ENCODE peak calls at places on chromosomes 16 and 17, in four cellular contexts. D is NCI-H1694, V is coronary artery, T is ELR. I is an unnamed sample.

GRCh38 chr16:11196286-11196828 is 59.6 kb downstream of the SOCS1 start:
- DNase-seq in D (no peak), V (no peak), T (no peak), I (no peak)

GRCh38 chr16:84565669-84566495 is 52.0 kb downstream of the COTL1 start:
- DNase-seq in D (no peak), V (no peak), T (no peak), I (no peak)

GRCh38 chr17:57295526-57296023 is 39.3 kb downstream of the MSI2 start:
- DNase-seq in D (no peak), V (no peak), T (peak), I (no peak)

GRCh38 chr17:16933317-16934132 is 38.4 kb downstream of the TNFRSF13B start:
- DNase-seq in D (no peak), V (peak), T (peak), I (peak)

GRCh38 chr16:58337090-58337444 is 42.2 kb upstream of the PRSS54 start:
- DNase-seq in D (no peak), V (no peak), T (no peak), I (no peak)

GRCh38 chr16:35186045-35186759 is 1726.8 kb downstream of the TP53TG3F start:
- DNase-seq in D (no peak), V (peak), T (no peak), I (no peak)

GRCh38 chr17:20242271-20242670 is 225.1 kb downstream of the LGALS9B start:
- DNase-seq in D (no peak), V (no peak), T (no peak), I (no peak)

GRCh38 chr17:40113961-40114272 is 7.9 kb upstream of the MSL1 start:
- DNase-seq in D (no peak), V (no peak), T (peak), I (no peak)

GRCh38 chr16:25066747-25067631 is 44.6 kb upstream of the LCMT1 start:
- DNase-seq in D (no peak), V (peak), T (peak), I (peak)

GRCh38 chr16:19717319-19717718 is 708 bp downstream of the KNOP1 start:
- DNase-seq in D (no peak), V (no peak), T (peak), I (no peak)

GRCh38 chr17:732788-733720 is 658 bp downstream of the TLCD3A start:
- DNase-seq in D (no peak), V (no peak), T (peak), I (no peak)

GRCh38 chr16:24969071-24969470 is 46.1 kb downstream of the ARHGAP17 start:
- DNase-seq in D (no peak), V (no peak), T (no peak), I (no peak)

GRCh38 chr17:49809056-49809455 is 20.6 kb downstream of the KAT7 start:
- DNase-seq in D (no peak), V (no peak), T (no peak), I (no peak)

GRCh38 chr17:32533296-32533695 is 46.5 kb downstream of the CDK5R1 start:
- DNase-seq in D (no peak), V (no peak), T (no peak), I (peak)

GRCh38 chr16:19140392-19140791 is 26.6 kb downstream of the ITPRIPL2 start:
- DNase-seq in D (no peak), V (no peak), T (no peak), I (no peak)

GRCh38 chr16:87382023-87382785 is 1.4 kb downstream of the FBXO31 start:
- DNase-seq in D (no peak), V (no peak), T (no peak), I (peak)

GRCh38 chr17:7217113-7217987 is 2.3 kb downstream of the DLG4 start:
- DNase-seq in D (peak), V (no peak), T (peak), I (no peak)

GRCh38 chr16:48126801-48127644 is 28.8 kb downstream of the ABCC12 start:
- DNase-seq in D (no peak), V (no peak), T (peak), I (no peak)

GRCh38 chr17:39152134-39152884 is 872 bp upstream of the PLXDC1 start:
- DNase-seq in D (peak), V (no peak), T (no peak), I (no peak)

GRCh38 chr17:61561354-61561753 is 29.7 kb downstream of the NACA2 start:
- DNase-seq in D (no peak), V (no peak), T (no peak), I (no peak)

GRCh38 chr17:77527836-77528505 is 387.2 kb downstream of the SEC14L1 start:
- DNase-seq in D (peak), V (peak), T (no peak), I (peak)

GRCh38 chr17:58215685-58216084 is 3.4 kb downstream of the MKS1 start:
- DNase-seq in D (peak), V (no peak), T (peak), I (no peak)

GRCh38 chr16:53784312-53784711 is 80.4 kb downstream of the FTO start:
- DNase-seq in D (no peak), V (no peak), T (peak), I (no peak)

GRCh38 chr16:19804538-19805323 is 79.9 kb downstream of the GPRC5B start:
- DNase-seq in D (no peak), V (no peak), T (no peak), I (no peak)

GRCh38 chr16:50208460-50208931 is 55.4 kb downstream of the TENT4B start:
- DNase-seq in D (no peak), V (no peak), T (peak), I (no peak)

GRCh38 chr17:39668141-39668924 is at the start of gene PNMT:
- DNase-seq in D (peak), V (no peak), T (peak), I (no peak)